ENCODE peak calls at places on chromosomes 5 and 9, in five cellular contexts. U is CD4-positive, alpha-beta memory T cell; Y is NCI-H1694 treated with DMSO at 0.1 percent for 48 hours; R is activated CD4-positive, alpha-beta memory T cell treated with anti-CD3 and anti-CD28 coated beads for 36 hours; C is GDM1. F is an unnamed sample.

GRCh38 chr5:157613385-157614245 is 38.0 kb upstream of the ADAM19 start:
- DNase-seq in U (peak), Y (no peak), R (peak), C (no peak), F (no peak)

GRCh38 chr5:50352390-50352789 is 88.7 kb downstream of the EMB start:
- DNase-seq in U (no peak), Y (no peak), R (no peak), C (no peak), F (no peak)

GRCh38 chr5:139141841-139142240 is 56.3 kb downstream of the SIL1 start:
- DNase-seq in U (no peak), Y (no peak), R (no peak), C (no peak), F (no peak)

GRCh38 chr9:110050925-110051355 is 157.0 kb downstream of the C9orf152 start:
- DNase-seq in U (no peak), Y (no peak), R (peak), C (no peak), F (no peak)

GRCh38 chr5:168086104-168086610 is 205.3 kb upstream of the WWC1 start:
- DNase-seq in U (no peak), Y (peak), R (no peak), C (no peak), F (no peak)

GRCh38 chr9:88372103-88372694 is 16.0 kb upstream of the SPIN1 start:
- DNase-seq in U (no peak), Y (no peak), R (no peak), C (no peak), F (no peak)

GRCh38 chr5:111764019-111764418 is 7.0 kb upstream of the NREP start:
- DNase-seq in U (no peak), Y (no peak), R (no peak), C (no peak), F (no peak)

GRCh38 chr9:18351216-18351615 is 122.7 kb upstream of the ADAMTSL1 start:
- DNase-seq in U (no peak), Y (no peak), R (no peak), C (no peak), F (no peak)

GRCh38 chr5:111135406-111135805 is 43.3 kb downstream of the WDR36 start:
- DNase-seq in U (no peak), Y (no peak), R (no peak), C (no peak), F (no peak)

F was measured in NCI-H524 treated with DMSO at 0.1 percent for 48 hours.